ENCODE peak calls at places on chromosomes 6 and 20, in six cellular contexts. S is heart right ventricle, Z is breast epithelium, O is right lobe of liver, F is adipocyte, D is mesenchymal stem cell. V is an unnamed sample.

GRCh38 chr6:104957301-104958177 is 632 bp downstream of the LIN28B start:
- DNase-seq in S (no peak), Z (no peak), O (no peak), F (no peak), D (peak), V (no peak)

GRCh38 chr6:72748759-72749158 is 126.9 kb downstream of the KCNQ5 start:
- DNase-seq in S (no peak), Z (no peak), O (no peak), F (peak), D (no peak), V (peak)

GRCh38 chr6:92945799-92946198 is 473.6 kb downstream of the EPHA7 start:
- DNase-seq in S (no peak), Z (no peak), O (no peak), F (no peak), D (peak), V (peak)

GRCh38 chr20:59207742-59208357 is 44.2 kb downstream of the ZNF831 start:
- DNase-seq in S (peak), Z (no peak), O (peak), F (no peak), D (no peak), V (peak)

GRCh38 chr6:112302154-112302553 is 45.0 kb upstream of the RFPL4B start:
- DNase-seq in S (no peak), Z (no peak), O (no peak), F (no peak), D (no peak), V (no peak)

GRCh38 chr6:155418017-155418749 is 37.5 kb downstream of the NOX3 start:
- DNase-seq in S (peak), Z (no peak), O (no peak), F (peak), D (peak), V (peak)

GRCh38 chr6:168129292-168130167 is 50.5 kb upstream of the FRMD1 start:
- DNase-seq in S (no peak), Z (no peak), O (no peak), F (no peak), D (no peak), V (no peak)

GRCh38 chr6:11043961-11044711 is at the start of gene ELOVL2:
- DNase-seq in S (peak), Z (no peak), O (peak), F (peak), D (peak), V (peak)

GRCh38 chr6:107318100-107318736 is 141.1 kb downstream of the PDSS2 start:
- DNase-seq in S (peak), Z (no peak), O (peak), F (peak), D (peak), V (peak)

GRCh38 chr6:14638562-14638931 is 521.0 kb downstream of the CD83 start:
- DNase-seq in S (no peak), Z (no peak), O (no peak), F (no peak), D (no peak), V (no peak)
- H3K4me3 ChIP-seq in S (peak), Z (peak), O (no peak), F (peak), D (no peak), V (no peak)

GRCh38 chr6:157198425-157199279 is 124.7 kb downstream of the TMEM242 start:
- DNase-seq in S (peak), Z (peak), O (no peak), F (no peak), D (no peak), V (peak)
- H3K4me3 ChIP-seq in S (no peak), Z (peak), O (no peak), F (no peak), D (no peak), V (no peak)

DNA sequence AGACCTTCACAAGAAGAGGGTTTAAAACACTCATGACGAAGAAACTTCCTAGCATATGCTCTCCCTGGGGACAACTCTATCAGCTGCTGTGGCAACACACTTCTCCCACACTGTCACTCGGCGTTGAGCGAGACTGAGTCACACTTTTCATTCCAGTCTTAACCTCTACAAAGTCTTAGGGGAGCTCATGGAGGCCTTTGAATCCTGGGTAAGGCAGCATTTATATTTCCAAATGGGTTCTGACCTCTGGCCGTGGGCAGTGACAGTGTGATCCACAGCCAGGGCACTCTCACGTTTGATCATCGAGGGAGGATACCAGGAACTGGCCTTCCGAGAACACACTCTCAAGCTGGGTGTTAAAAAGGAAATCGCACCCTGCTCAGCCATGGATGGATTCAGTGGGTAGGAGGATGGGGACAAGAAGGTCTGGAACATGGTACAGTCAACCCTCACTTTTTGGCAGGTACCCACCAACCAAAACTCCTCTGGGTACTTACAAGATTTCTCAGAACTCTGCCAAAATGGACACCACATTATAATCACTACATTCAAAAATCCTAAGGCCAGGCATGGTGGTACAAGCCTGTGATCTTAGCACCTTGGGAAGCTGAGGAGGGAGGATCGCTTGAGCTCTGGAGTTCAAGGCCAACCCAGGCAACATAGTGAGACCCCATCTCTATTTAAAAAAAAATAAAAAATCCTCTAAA is 19.6 kb downstream of the RRBP1 start:
- DNase-seq in S (peak), Z (no peak), O (no peak), F (peak), D (peak), V (peak)
- H3K4me3 ChIP-seq in S (no peak), Z (no peak), O (no peak), F (peak), D (no peak), V (no peak)

GRCh38 chr6:47335456-47335855 is 25.8 kb upstream of the TNFRSF21 start:
- DNase-seq in S (no peak), Z (no peak), O (no peak), F (no peak), D (no peak), V (no peak)

GRCh38 chr6:47336334-47336733 is 26.6 kb upstream of the TNFRSF21 start:
- DNase-seq in S (no peak), Z (no peak), O (no peak), F (no peak), D (no peak), V (no peak)

GRCh38 chr6:47337519-47337918 is 27.8 kb upstream of the TNFRSF21 start:
- DNase-seq in S (no peak), Z (no peak), O (no peak), F (no peak), D (no peak), V (no peak)

DNA sequence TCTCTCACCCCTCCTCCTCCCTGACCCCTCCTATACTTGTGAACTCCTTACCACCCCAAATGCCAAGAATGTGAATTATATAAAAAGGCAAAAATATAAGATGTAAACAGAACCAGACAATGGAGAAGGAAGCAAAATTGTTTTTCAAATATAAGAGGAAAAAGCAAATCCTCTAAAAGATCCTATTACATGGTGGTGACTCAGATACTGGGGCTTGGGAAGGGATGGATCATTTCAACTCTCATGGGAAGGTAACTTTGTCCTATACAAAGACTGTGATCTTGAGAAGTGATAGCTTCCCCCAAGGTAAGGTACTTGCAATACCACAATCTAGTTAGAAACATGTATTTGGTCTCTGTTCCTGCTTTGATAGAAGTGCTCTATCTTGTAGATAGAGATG is 24.6 kb upstream of the TNFRSF21 start:
- DNase-seq in S (no peak), Z (no peak), O (no peak), F (no peak), D (no peak), V (no peak)
- H3K4me3 ChIP-seq in S (no peak), Z (no peak), O (no peak), F (no peak), D (no peak), V (no peak)

GRCh38 chr6:7311920-7312615 is 931 bp downstream of the SSR1 start:
- DNase-seq in S (no peak), Z (no peak), O (no peak), F (peak), D (peak), V (peak)
- H3K4me3 ChIP-seq in S (peak), Z (peak), O (peak), F (peak), D (peak), V (peak)

DNA sequence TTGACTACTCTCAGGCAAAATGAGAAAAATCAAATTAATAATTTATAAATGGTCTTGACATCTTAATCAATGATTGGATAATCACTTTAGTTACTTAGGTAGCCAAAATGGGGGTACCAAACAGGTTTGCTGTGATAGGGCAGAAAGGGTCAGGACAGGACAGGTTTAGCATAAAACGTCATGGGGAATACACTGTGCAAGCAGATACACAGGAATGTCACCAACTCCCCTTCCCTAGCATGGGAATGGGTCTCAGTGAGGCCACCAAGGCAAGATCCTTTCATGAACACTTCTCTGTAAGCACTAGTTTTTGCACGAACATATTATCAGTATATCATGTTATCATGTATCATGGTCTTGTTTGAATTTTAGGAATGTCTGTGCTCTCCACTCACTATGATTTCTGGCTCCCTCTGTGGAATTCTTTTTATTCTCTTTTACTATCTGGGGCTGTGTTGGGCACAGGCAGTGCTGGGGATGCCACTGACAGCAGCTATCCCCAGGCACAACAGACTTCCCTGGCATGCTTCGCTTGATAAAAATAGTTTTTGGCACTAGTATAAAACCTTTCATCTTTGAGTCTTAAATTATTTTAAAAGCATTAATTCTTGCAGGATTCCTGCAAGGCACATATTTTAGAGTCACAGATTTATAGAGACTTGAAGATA is 18.3 kb downstream of the PTCHD4 start:
- DNase-seq in S (no peak), Z (no peak), O (no peak), F (no peak), D (no peak), V (no peak)
- H3K4me3 ChIP-seq in S (no peak), Z (no peak), O (no peak), F (no peak), D (no peak), V (no peak)

DNA sequence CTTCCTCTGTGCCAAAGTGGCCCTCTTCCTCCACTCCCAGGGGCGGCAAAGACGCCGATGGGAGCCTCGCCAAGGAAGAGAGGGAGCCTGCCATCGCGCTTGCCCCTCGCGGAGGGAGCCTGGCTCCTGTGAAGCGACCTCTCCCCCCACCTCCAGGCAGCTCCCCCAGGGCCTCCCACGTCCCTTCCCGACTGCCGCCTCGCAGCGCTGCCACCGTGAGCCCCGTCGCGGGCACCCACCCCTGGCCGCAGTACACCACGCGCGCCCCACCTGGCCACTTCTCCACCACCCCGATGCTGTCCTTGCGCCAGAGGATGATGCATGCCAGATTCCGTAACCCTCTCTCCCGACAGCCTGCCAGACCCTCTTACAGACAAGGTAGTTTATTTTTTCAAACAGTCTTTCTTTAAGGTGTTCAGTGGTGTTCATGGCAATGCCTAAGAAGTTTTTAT is 64.9 kb downstream of the FNDC1 start:
- DNase-seq in S (no peak), Z (no peak), O (no peak), F (no peak), D (no peak), V (no peak)
- H3K4me3 ChIP-seq in S (no peak), Z (peak), O (no peak), F (no peak), D (no peak), V (no peak)

V was measured in fibroblast of villous mesenchyme.